ENCODE peak calls at places on chromosome 12, in six cellular contexts. R is ovary, E is sigmoid colon, Y is A549, P is GM12878, H is esophagus muscularis mucosa. I is an unnamed sample.

GRCh38 chr12:86914716-86915115 is 658.5 kb upstream of the MGAT4C start:
- DNase-seq in R (no peak), E (no peak), Y (peak; percentile 56), P (no peak), H (no peak), I (no peak)

GRCh38 chr12:113103756-113104450 is 31.7 kb downstream of the RASAL1 start:
- DNase-seq in R (no peak), E (no peak), Y (peak; percentile 36), P (no peak), H (no peak), I (peak; percentile 36)

GRCh38 chr12:13234045-13234641 is 37.6 kb downstream of the EMP1 start:
- DNase-seq in R (no peak), E (no peak), Y (peak; percentile 72), P (no peak), H (peak; percentile 92), I (peak; percentile 37)

GRCh38 chr12:51389302-51389999 is 1.8 kb downstream of the GALNT6 start:
- DNase-seq in R (no peak), E (no peak), Y (no peak), P (no peak), H (no peak), I (peak; percentile 58)

GRCh38 chr12:115320967-115321366 is 637.0 kb upstream of the TBX3 start:
- DNase-seq in R (no peak), E (peak; percentile 80), Y (no peak), P (no peak), H (no peak), I (no peak)

GRCh38 chr12:32025906-32026305 is 66.7 kb downstream of the RESF1 start:
- DNase-seq in R (no peak), E (no peak), Y (no peak), P (peak; percentile 24), H (no peak), I (no peak)

GRCh38 chr12:50088577-50089335 is 3.6 kb downstream of the SMARCD1 start:
- DNase-seq in R (no peak), E (no peak), Y (peak; percentile 80), P (peak; percentile 37), H (no peak), I (peak; percentile 68)

GRCh38 chr12:21662122-21662792 is 4.6 kb upstream of the LDHB start:
- DNase-seq in R (no peak), E (no peak), Y (peak; percentile 66), P (no peak), H (no peak), I (no peak)

GRCh38 chr12:27179399-27180214 is 64.5 kb upstream of the STK38L start:
- DNase-seq in R (no peak), E (no peak), Y (peak; percentile 94), P (peak; percentile 96), H (no peak), I (no peak)

GRCh38 chr12:116964740-116965090 is 54.0 kb downstream of the FBXW8 start:
- DNase-seq in R (no peak), E (no peak), Y (no peak), P (no peak), H (no peak), I (no peak)

GRCh38 chr12:47840571-47840970 is 20.9 kb upstream of the HDAC7 start:
- DNase-seq in R (no peak), E (no peak), Y (no peak), P (no peak), H (no peak), I (no peak)

GRCh38 chr12:120759591-120760348 is 34.1 kb downstream of the ACADS start:
- DNase-seq in R (no peak), E (no peak), Y (no peak), P (no peak), H (no peak), I (no peak)

GRCh38 chr12:30304528-30304927 is 391.1 kb downstream of the IPO8 start:
- DNase-seq in R (no peak), E (no peak), Y (no peak), P (no peak), H (no peak), I (no peak)

GRCh38 chr12:30308010-30308717 is 387.5 kb downstream of the IPO8 start:
- DNase-seq in R (no peak), E (no peak), Y (no peak), P (no peak), H (peak; percentile 37), I (no peak)
- TF ChIP-seq EP300 in R (no peak), E (no peak), Y (no peak), P (no peak), H (no peak), I (no peak)

GRCh38 chr12:122844366-122844971 is 9.2 kb downstream of the HIP1R start:
- DNase-seq in R (no peak), E (no peak), Y (no peak), P (no peak), H (no peak), I (no peak)
- H3K4me1 ChIP-seq in R (no peaks in the 10 kb centered on the region), E (no peaks in the 10 kb centered on the region), Y (peaks cover 22% of the 10 kb centered on the region), P (no peaks in the 10 kb centered on the region), H (peaks cover 42% of the 10 kb centered on the region), I (peaks cover 73% of the 10 kb centered on the region)

GRCh38 chr12:122526683-122527477 is at the start of the genes KNTC1 and RSRC2:
- DNase-seq in R (peak; percentile 95), E (peak; percentile 99), Y (peak; percentile 100), P (peak; percentile 99), H (peak; percentile 100), I (peak; percentile 99)
- TF ChIP-seq EP300 in R (no peak), E (peak; percentile 34), Y (no peak), P (no peak), H (no peak), I (no peak)

GRCh38 chr12:6644257-6644596 is 3.0 kb downstream of the ACRBP start:
- DNase-seq in R (no peak), E (no peak), Y (no peak), P (no peak), H (no peak), I (no peak)
- H3K4me1 ChIP-seq in R (no peaks in the 10 kb centered on the region), E (peaks cover 14% of the 10 kb centered on the region), Y (no peaks in the 10 kb centered on the region), P (peaks cover 14% of the 10 kb centered on the region), H (peaks cover 21% of the 10 kb centered on the region), I (peaks cover 7% of the 10 kb centered on the region)

DNA sequence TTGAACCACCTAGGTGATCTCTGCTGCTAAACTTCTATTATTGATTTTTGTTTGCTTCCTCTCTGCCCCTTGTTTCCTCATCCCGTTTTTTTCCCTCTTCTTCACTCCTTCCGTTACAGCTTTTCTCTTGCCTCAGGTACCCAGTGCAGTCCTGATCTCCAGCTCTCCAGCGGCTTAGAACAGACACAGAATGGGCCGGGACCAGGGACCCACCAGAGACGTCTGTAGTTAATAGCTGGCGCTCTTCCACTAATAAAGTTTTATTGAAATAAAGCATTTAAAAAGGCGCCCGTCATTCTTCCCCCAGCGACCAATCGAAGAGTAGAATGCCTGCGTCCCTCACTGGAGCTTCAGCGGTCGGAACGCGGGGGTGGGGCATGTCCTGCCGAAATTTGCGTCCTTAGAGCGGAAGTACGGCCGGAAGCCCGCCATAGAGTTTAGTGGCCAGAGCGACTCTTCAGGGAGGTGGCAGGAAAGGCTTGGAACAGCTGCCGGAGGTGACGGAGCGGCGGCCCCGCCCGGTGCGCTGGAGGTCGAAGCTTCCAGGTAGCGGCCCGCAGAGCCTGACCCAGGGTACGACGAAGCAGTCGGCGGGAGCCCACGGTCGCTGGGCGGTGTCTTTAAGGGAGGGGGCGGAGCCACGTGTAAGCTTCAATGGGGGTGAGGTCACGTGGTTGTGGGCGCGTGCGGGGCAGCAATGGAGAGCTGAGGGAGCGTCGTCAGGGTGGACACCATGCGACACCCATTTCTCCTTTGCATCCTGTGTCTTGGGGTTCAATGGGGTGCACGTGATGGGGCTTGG is at the start of gene COPS7A:
- DNase-seq in R (peak; percentile 95), E (peak; percentile 99), Y (peak; percentile 99), P (peak; percentile 97), H (peak; percentile 99), I (peak; percentile 97)
- TF ChIP-seq EP300 in R (peak; percentile 20), E (peak; percentile 19), Y (no peak), P (peak; percentile 11), H (no peak), I (no peak)

GRCh38 chr12:92600052-92600451 is 102.7 kb upstream of the PLEKHG7 start:
- DNase-seq in R (no peak), E (no peak), Y (no peak), P (no peak), H (no peak), I (no peak)
- H3K4me1 ChIP-seq in R (peaks cover under 1% of the 10 kb centered on the region), E (peaks cover 2% of the 10 kb centered on the region), Y (peaks cover 54% of the 10 kb centered on the region), P (no peaks in the 10 kb centered on the region), H (no peaks in the 10 kb centered on the region), I (no peaks in the 10 kb centered on the region)

GRCh38 chr12:76018672-76019071 is 12.9 kb downstream of the PHLDA1 start:
- DNase-seq in R (no peak), E (no peak), Y (no peak), P (no peak), H (no peak), I (no peak)

GRCh38 chr12:76018111-76018510 is 13.5 kb downstream of the PHLDA1 start:
- DNase-seq in R (no peak), E (no peak), Y (peak; percentile 89), P (no peak), H (no peak), I (no peak)

GRCh38 chr12:76023069-76023690 is 8.4 kb downstream of the PHLDA1 start:
- DNase-seq in R (no peak), E (no peak), Y (no peak), P (no peak), H (no peak), I (no peak)

GRCh38 chr12:76020281-76020680 is 11.3 kb downstream of the PHLDA1 start:
- DNase-seq in R (no peak), E (no peak), Y (peak; percentile 84), P (peak; percentile 15), H (no peak), I (peak; percentile 35)

GRCh38 chr12:76020731-76021672 is 10.6 kb downstream of the PHLDA1 start:
- DNase-seq in R (peak; percentile 37), E (no peak), Y (peak; percentile 87), P (peak; percentile 19), H (no peak), I (no peak)
- TF ChIP-seq EP300 in R (no peak), E (no peak), Y (no peak), P (no peak), H (no peak), I (no peak)

DNA sequence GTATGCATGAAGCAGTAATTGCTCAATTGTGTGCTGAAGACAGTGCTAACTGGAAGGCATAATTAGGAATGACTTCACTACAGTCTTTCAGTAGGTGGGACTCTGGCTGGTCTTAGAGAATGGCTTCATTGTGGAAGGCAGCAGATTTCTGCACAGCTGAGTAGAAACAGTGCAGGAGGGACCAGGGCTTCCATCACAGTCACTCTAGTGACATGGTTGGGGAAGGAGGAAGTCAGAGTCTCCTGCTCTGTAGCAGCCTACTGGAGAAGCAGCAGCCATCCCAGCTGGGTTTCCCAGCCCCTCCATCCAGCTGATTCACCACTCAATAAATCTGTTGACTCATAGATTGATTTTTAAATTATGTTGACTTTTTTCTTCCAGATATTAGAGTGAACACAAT is 80.6 kb upstream of the DBX2 start:
- DNase-seq in R (no peak), E (no peak), Y (no peak), P (no peak), H (no peak), I (no peak)
- H3K4me1 ChIP-seq in R (no peaks in the 10 kb centered on the region), E (no peaks in the 10 kb centered on the region), Y (no peaks in the 10 kb centered on the region), P (no peaks in the 10 kb centered on the region), H (no peaks in the 10 kb centered on the region), I (no peaks in the 10 kb centered on the region)

DNA sequence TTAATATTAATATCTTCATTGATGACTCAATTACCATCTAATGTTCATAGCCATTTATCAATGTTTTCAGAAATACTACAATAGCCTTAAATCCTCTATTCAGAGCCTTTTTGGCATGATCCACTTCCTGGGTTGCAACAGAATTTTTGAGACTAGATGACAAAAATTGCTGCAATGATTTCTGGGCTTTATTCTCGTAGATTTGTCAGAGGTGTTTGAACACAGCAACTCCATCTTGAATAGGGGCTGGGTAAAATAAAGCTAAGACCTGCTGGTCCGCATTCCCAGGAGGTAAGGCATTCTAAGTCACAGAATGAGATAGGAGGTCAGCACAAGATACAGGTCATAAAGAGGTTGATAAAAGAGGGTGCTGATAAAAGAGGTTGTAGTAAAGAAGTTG is 165.8 kb upstream of the CNOT2 start:
- DNase-seq in R (no peak), E (no peak), Y (no peak), P (no peak), H (no peak), I (no peak)
- TF ChIP-seq EP300 in R (no peak), E (no peak), Y (no peak), P (no peak), H (no peak), I (no peak)